ENCODE peak calls at places on chromosomes 2 and 18, in eight cellular contexts. A, F, Y, K, E, S, O and B are unnamed samples.

GRCh38 chr2:232568161-232568560 is 17.7 kb downstream of the EIF4E2 start:
- DNase-seq in A (peak), F (no peak), Y (no peak), K (peak), E (no peak), S (no peak), O (peak), B (peak)

GRCh38 chr2:151042938-151043337 is 218.7 kb downstream of the RBM43 start:
- DNase-seq in A (no peak), F (no peak), Y (no peak), K (no peak), E (no peak), S (no peak), O (no peak), B (no peak)

GRCh38 chr2:45713591-45713990 is 62.1 kb downstream of the PRKCE start:
- DNase-seq in A (no peak), F (no peak), Y (no peak), K (no peak), E (no peak), S (no peak), O (no peak), B (no peak)

GRCh38 chr2:218406949-218407703 is 7.5 kb downstream of the CTDSP1 start:
- DNase-seq in A (peak), F (peak), Y (peak), K (peak), E (peak), S (no peak), O (peak), B (peak)

GRCh38 chr2:48247171-48247570 is 282.8 kb upstream of the STON1 start:
- DNase-seq in A (no peak), F (no peak), Y (no peak), K (no peak), E (no peak), S (no peak), O (no peak), B (no peak)

GRCh38 chr2:213187833-213188532 is 36.6 kb upstream of the IKZF2 start:
- DNase-seq in A (peak), F (peak), Y (no peak), K (peak), E (peak), S (peak), O (peak), B (no peak)

GRCh38 chr2:212677466-212677865 is 138.9 kb upstream of the ERBB4 start:
- DNase-seq in A (no peak), F (peak), Y (no peak), K (no peak), E (no peak), S (peak), O (no peak), B (no peak)

GRCh38 chr18:75895135-75895534 is 467.6 kb upstream of the SMIM21 start:
- DNase-seq in A (no peak), F (no peak), Y (no peak), K (no peak), E (no peak), S (no peak), O (no peak), B (no peak)

GRCh38 chr2:63589148-63589972 is 597 bp downstream of the MDH1 start:
- DNase-seq in A (no peak), F (no peak), Y (no peak), K (no peak), E (peak), S (peak), O (no peak), B (peak)

GRCh38 chr18:23816740-23817139 is 127.5 kb downstream of the LAMA3 start:
- DNase-seq in A (no peak), F (no peak), Y (no peak), K (no peak), E (no peak), S (no peak), O (no peak), B (no peak)

GRCh38 chr2:70127920-70128444 is 40.7 kb downstream of the PCBP1 start:
- DNase-seq in A (no peak), F (no peak), Y (no peak), K (no peak), E (no peak), S (no peak), O (no peak), B (no peak)

GRCh38 chr18:62164855-62165487 is 21.9 kb downstream of the PIGN start:
- DNase-seq in A (no peak), F (peak), Y (no peak), K (no peak), E (no peak), S (peak), O (no peak), B (no peak)

GRCh38 chr18:8868276-8868675 is 162.9 kb downstream of the MTCL1 start:
- DNase-seq in A (no peak), F (peak), Y (no peak), K (no peak), E (no peak), S (no peak), O (no peak), B (no peak)

GRCh38 chr2:100042559-100042958 is 99.8 kb downstream of the AFF3 start:
- DNase-seq in A (no peak), F (no peak), Y (no peak), K (no peak), E (no peak), S (no peak), O (no peak), B (no peak)

GRCh38 chr2:84694088-84694622 is 177.9 kb downstream of the DNAH6 start:
- DNase-seq in A (no peak), F (no peak), Y (no peak), K (no peak), E (peak), S (peak), O (no peak), B (no peak)

GRCh38 chr2:8546319-8547283 is 135.3 kb upstream of the ID2 start:
- DNase-seq in A (no peak), F (peak), Y (peak), K (no peak), E (no peak), S (no peak), O (no peak), B (no peak)

GRCh38 chr2:222298311-222299150 is at the start of gene PAX3:
- DNase-seq in A (peak), F (peak), Y (no peak), K (no peak), E (no peak), S (peak), O (no peak), B (no peak)

GRCh38 chr18:6414118-6414722 is 491 bp downstream of the L3MBTL4 start:
- DNase-seq in A (no peak), F (peak), Y (peak), K (peak), E (peak), S (peak), O (no peak), B (peak)

GRCh38 chr2:203327582-203327917 is 644 bp upstream of the ABI2 start:
- DNase-seq in A (no peak), F (no peak), Y (no peak), K (peak), E (no peak), S (no peak), O (no peak), B (no peak)

GRCh38 chr18:45687617-45688016 is 36.4 kb upstream of the SLC14A1 start:
- DNase-seq in A (no peak), F (no peak), Y (no peak), K (peak), E (no peak), S (no peak), O (no peak), B (no peak)

GRCh38 chr2:127626917-127627739 is 18.8 kb upstream of the GPR17 start:
- DNase-seq in A (no peak), F (no peak), Y (no peak), K (no peak), E (no peak), S (no peak), O (no peak), B (no peak)

GRCh38 chr2:6554403-6554802 is 311.3 kb downstream of the CMPK2 start:
- DNase-seq in A (no peak), F (no peak), Y (no peak), K (no peak), E (no peak), S (no peak), O (no peak), B (no peak)

GRCh38 chr2:64651590-64651989 is 2.1 kb downstream of the SERTAD2 start:
- DNase-seq in A (no peak), F (no peak), Y (no peak), K (no peak), E (peak), S (no peak), O (no peak), B (no peak)

GRCh38 chr18:35039633-35040032 is 1.6 kb upstream of the MAPRE2 start:
- DNase-seq in A (no peak), F (no peak), Y (no peak), K (no peak), E (no peak), S (no peak), O (no peak), B (peak)

GRCh38 chr2:197599285-197599965 is 76.0 kb downstream of the RFTN2 start:
- DNase-seq in A (peak), F (peak), Y (no peak), K (peak), E (peak), S (peak), O (peak), B (peak)

GRCh38 chr2:206211657-206212255 is 52.1 kb downstream of the EEF1B2 start:
- DNase-seq in A (peak), F (no peak), Y (no peak), K (peak), E (no peak), S (no peak), O (no peak), B (peak)

GRCh38 chr2:127422631-127423475 is 4.6 kb downstream of the PROC start:
- DNase-seq in A (no peak), F (peak), Y (peak), K (no peak), E (peak), S (peak), O (no peak), B (no peak)

GRCh38 chr2:64931536-64932326 is 57.5 kb upstream of the SLC1A4 start:
- DNase-seq in A (no peak), F (no peak), Y (no peak), K (no peak), E (no peak), S (no peak), O (no peak), B (no peak)

GRCh38 chr18:46283895-46284295 is 179.7 kb downstream of the HAUS1 start:
- DNase-seq in A (no peak), F (peak), Y (no peak), K (no peak), E (no peak), S (peak), O (no peak), B (no peak)

GRCh38 chr18:45782662-45783061 is 42.8 kb upstream of the SIGLEC15 start:
- DNase-seq in A (no peak), F (no peak), Y (no peak), K (no peak), E (no peak), S (no peak), O (no peak), B (no peak)

GRCh38 chr2:32742381-32742780 is 114.5 kb downstream of the TTC27 start:
- DNase-seq in A (no peak), F (no peak), Y (no peak), K (no peak), E (no peak), S (no peak), O (no peak), B (no peak)

GRCh38 chr2:159155315-159155714 is 131.2 kb downstream of the WDSUB1 start:
- DNase-seq in A (no peak), F (peak), Y (peak), K (no peak), E (peak), S (peak), O (no peak), B (no peak)

GRCh38 chr2:60105868-60106267 is 447.6 kb downstream of the BCL11A start:
- DNase-seq in A (no peak), F (no peak), Y (no peak), K (no peak), E (no peak), S (no peak), O (no peak), B (no peak)

GRCh38 chr2:119429225-119430000 is 2.2 kb upstream of the TMEM37 start:
- DNase-seq in A (peak), F (no peak), Y (no peak), K (peak), E (no peak), S (no peak), O (no peak), B (no peak)

GRCh38 chr2:3443685-3444084 is 64.2 kb downstream of the TRAPPC12 start:
- DNase-seq in A (no peak), F (peak), Y (no peak), K (no peak), E (no peak), S (peak), O (no peak), B (no peak)

GRCh38 chr2:134306521-134306920 is 52.6 kb downstream of the MGAT5 start:
- DNase-seq in A (no peak), F (no peak), Y (no peak), K (no peak), E (no peak), S (no peak), O (no peak), B (no peak)

GRCh38 chr2:3642521-3643215 is 15.3 kb upstream of the ALLC start:
- DNase-seq in A (no peak), F (peak), Y (peak), K (no peak), E (no peak), S (no peak), O (no peak), B (no peak)

GRCh38 chr2:50535971-50536759 is 495.8 kb downstream of the NRXN1 start:
- DNase-seq in A (peak), F (no peak), Y (no peak), K (peak), E (peak), S (peak), O (no peak), B (no peak)

GRCh38 chr2:231604101-231604684 is 11.5 kb downstream of the TEX44 start:
- DNase-seq in A (no peak), F (peak), Y (peak), K (no peak), E (no peak), S (peak), O (no peak), B (no peak)

GRCh38 chr2:104447831-104448434 is 406.0 kb upstream of the POU3F3 start:
- DNase-seq in A (no peak), F (no peak), Y (no peak), K (no peak), E (no peak), S (peak), O (no peak), B (no peak)

GRCh38 chr18:51190000-51190399 is 7.5 kb downstream of the MEX3C start:
- DNase-seq in A (no peak), F (no peak), Y (no peak), K (no peak), E (no peak), S (no peak), O (no peak), B (no peak)

GRCh38 chr18:51191139-51191717 is 6.3 kb downstream of the MEX3C start:
- DNase-seq in A (no peak), F (no peak), Y (no peak), K (no peak), E (no peak), S (no peak), O (no peak), B (no peak)

GRCh38 chr18:51194604-51195003 is 2.9 kb downstream of the MEX3C start:
- DNase-seq in A (no peak), F (no peak), Y (no peak), K (peak), E (no peak), S (no peak), O (no peak), B (no peak)

GRCh38 chr18:51193621-51194287 is 3.7 kb downstream of the MEX3C start:
- DNase-seq in A (peak), F (no peak), Y (no peak), K (peak), E (no peak), S (no peak), O (no peak), B (peak)

DNA sequence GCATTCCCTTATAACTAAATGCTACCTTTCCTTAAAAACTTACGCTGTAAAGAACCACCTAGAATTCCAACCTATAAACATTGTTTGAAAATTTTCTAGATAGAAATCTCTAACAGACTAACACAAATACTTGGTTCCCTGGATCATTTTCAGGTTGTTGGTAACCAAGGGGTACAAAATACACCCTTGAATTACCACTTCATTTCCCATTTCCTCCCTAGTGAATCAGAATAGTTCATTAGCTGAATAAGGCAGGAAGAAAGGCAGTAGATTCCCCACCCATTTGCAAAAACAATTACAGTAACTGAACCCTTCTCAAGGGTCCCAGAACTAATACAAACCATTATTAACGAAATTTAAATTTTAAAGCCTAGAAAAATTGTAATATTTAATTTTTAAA is 5.5 kb downstream of the MEX3C start:
- DNase-seq in A (no peak), F (no peak), Y (no peak), K (no peak), E (no peak), S (no peak), O (no peak), B (no peak)
- H3K4me3 ChIP-seq in A (no peak), F (peak), Y (no peak), K (no peak), E (no peak), S (peak), O (no peak), B (no peak)

GRCh38 chr2:105789745-105790466 is 45.2 kb downstream of the NCK2 start:
- DNase-seq in A (peak), F (no peak), Y (no peak), K (no peak), E (no peak), S (no peak), O (no peak), B (peak)
- TF ChIP-seq CTCF in A (no peak), F (peak), Y (no peak), K (peak), E (no peak), S (peak), O (peak), B (no peak)

GRCh38 chr2:153477096-153477555 is 1.4 kb downstream of the RPRM start:
- DNase-seq in A (no peak), F (peak), Y (no peak), K (peak), E (peak), S (peak), O (no peak), B (no peak)

GRCh38 chr2:153474407-153474806 is 4.2 kb downstream of the RPRM start:
- DNase-seq in A (no peak), F (no peak), Y (no peak), K (no peak), E (no peak), S (no peak), O (no peak), B (no peak)

GRCh38 chr2:153477641-153478288 is 797 bp downstream of the RPRM start:
- DNase-seq in A (no peak), F (peak), Y (no peak), K (no peak), E (peak), S (peak), O (no peak), B (no peak)

GRCh38 chr2:153478289-153479261 is at the start of gene RPRM:
- DNase-seq in A (peak), F (peak), Y (peak), K (peak), E (peak), S (peak), O (no peak), B (peak)

DNA sequence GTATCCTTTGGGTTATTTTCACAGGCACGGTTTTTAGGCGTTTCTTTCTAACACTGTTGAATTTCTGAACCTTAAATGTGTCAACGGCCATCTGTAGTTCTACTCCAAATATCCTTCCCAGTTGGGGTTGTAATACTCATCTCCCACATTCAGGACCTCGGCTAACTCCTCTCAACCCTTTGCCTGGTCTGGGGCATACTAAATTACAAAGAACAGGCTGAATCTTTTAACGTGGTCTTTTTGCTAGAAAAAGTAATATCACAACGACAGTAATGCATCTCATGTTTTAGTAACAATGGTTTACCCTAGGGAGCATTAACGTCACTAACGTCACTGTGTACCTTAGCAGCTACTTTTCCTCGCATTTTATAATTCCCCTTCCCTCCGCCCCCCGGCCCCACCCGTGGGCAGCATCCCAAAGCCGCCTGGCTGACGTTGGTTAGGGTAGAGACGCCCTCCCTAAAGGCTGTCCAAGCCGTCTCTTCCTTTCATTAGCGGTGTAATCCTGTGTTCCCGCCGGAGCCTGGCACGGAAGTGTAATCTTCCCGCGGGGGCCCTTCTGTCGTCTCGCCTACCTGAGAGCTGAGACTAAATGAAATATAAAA is 2.0 kb downstream of the RPRM start:
- DNase-seq in A (no peak), F (no peak), Y (no peak), K (no peak), E (peak), S (peak), O (no peak), B (no peak)
- H3K4me3 ChIP-seq in A (no peak), F (peak), Y (peak), K (no peak), E (peak), S (peak), O (no peak), B (no peak)

GRCh38 chr2:11835403-11835802 is 89.0 kb downstream of the LPIN1 start:
- DNase-seq in A (no peak), F (no peak), Y (no peak), K (peak), E (no peak), S (no peak), O (no peak), B (no peak)
- TF ChIP-seq CTCF in A (peak), F (peak), Y (no peak), K (peak), E (no peak), S (no peak), O (no peak), B (peak)